ENCODE peak calls at places on chromosomes 12 and 14, in four cellular contexts. N is lower lobe of right lung; P is heart right ventricle; A is CD4-positive, CD25-positive, alpha-beta regulatory T cell. J is an unnamed sample.

GRCh38 chr12:94277426-94278000 is 129.1 kb downstream of the PLXNC1 start:
- DNase-seq in P (no peak), A (no peak), N (no peak), J (no peak)

GRCh38 chr14:60777856-60778578 is 43.5 kb downstream of the MNAT1 start:
- DNase-seq in A (no peak), P (no peak), N (no peak), J (no peak)

GRCh38 chr12:101181776-101182175 is 28.3 kb downstream of the SLC5A8 start:
- DNase-seq in A (no peak), P (no peak), N (no peak), J (no peak)

GRCh38 chr14:68729556-68729955 is 63.3 kb downstream of the ZFP36L1 start:
- DNase-seq in N (no peak), A (no peak), P (no peak), J (no peak)

GRCh38 chr12:57520008-57520726 is at the start of gene DDIT3:
- DNase-seq in A (peak; percentile 99), P (peak; percentile 99), N (peak; percentile 99), J (peak; percentile 100)

GRCh38 chr12:53543539-53543938 is 36.3 kb upstream of the NPFF start:
- DNase-seq in N (peak; percentile 51), P (peak; percentile 18), A (peak; percentile 64), J (peak; percentile 63)

GRCh38 chr12:51721281-51721940 is 127.1 kb downstream of the FIGNL2 start:
- DNase-seq in A (peak; percentile 13), P (peak; percentile 45), N (peak; percentile 50), J (peak; percentile 87)

GRCh38 chr12:111412007-111412829 is 6.5 kb downstream of the SH2B3 start:
- DNase-seq in P (peak; percentile 56), A (no peak), N (no peak), J (no peak)

GRCh38 chr12:53751336-53752191 is at the start of gene CISTR:
- DNase-seq in P (peak; percentile 46), A (peak; percentile 44), N (peak; percentile 60), J (no peak)

GRCh38 chr12:26010293-26010821 is 51.9 kb downstream of the RASSF8 start:
- DNase-seq in A (no peak), P (no peak), N (no peak), J (no peak)

GRCh38 chr14:96225745-96226151 is 21.1 kb downstream of the BDKRB2 start:
- DNase-seq in P (no peak), N (no peak), A (no peak), J (no peak)

GRCh38 chr12:68630598-68630997 is 19.9 kb downstream of the RAP1B start:
- DNase-seq in P (no peak), A (no peak), N (no peak), J (no peak)

GRCh38 chr12:1473418-1473817 is 121.0 kb downstream of the FBXL14 start:
- DNase-seq in A (peak; percentile 6), P (peak; percentile 27), N (no peak), J (no peak)

GRCh38 chr12:29709056-29709455 is 74.7 kb downstream of the TMTC1 start:
- DNase-seq in P (no peak), N (no peak), A (no peak), J (no peak)

GRCh38 chr12:68521321-68521839 is 89.3 kb upstream of the RAP1B start:
- DNase-seq in N (no peak), A (no peak), P (no peak), J (no peak)

GRCh38 chr12:47238665-47239064 is 158.9 kb upstream of the AMIGO2 start:
- DNase-seq in P (no peak), A (no peak), N (no peak), J (no peak)
- H3K27me3 ChIP-seq in P (no peaks in the 10 kb centered on the region), A (no peaks in the 10 kb centered on the region), N (no peaks in the 10 kb centered on the region), J (no peaks in the 10 kb centered on the region)

GRCh38 chr14:22802860-22803562 is 12.2 kb downstream of the SLC7A7 start:
- DNase-seq in P (no peak), N (no peak), A (no peak), J (no peak)
- H3K4me1 ChIP-seq in P (no peaks in the 10 kb centered on the region), N (peaks cover 9% of the 10 kb centered on the region), A (no peaks in the 10 kb centered on the region), J (no peaks in the 10 kb centered on the region)

GRCh38 chr12:132444283-132444682 is 45.7 kb upstream of the FBRSL1 start:
- DNase-seq in N (no peak), P (no peak), A (no peak), J (no peak)
- H3K27me3 ChIP-seq in N (peaks cover 7% of the 10 kb centered on the region), P (no peaks in the 10 kb centered on the region), A (no peaks in the 10 kb centered on the region), J (no peaks in the 10 kb centered on the region)

GRCh38 chr14:93035585-93035916 is 80.2 kb downstream of the ITPK1 start:
- DNase-seq in A (no peak), N (no peak), P (no peak), J (no peak)
- H3K4me1 ChIP-seq in A (peaks cover 26% of the 10 kb centered on the region), N (peaks cover 62% of the 10 kb centered on the region), P (peaks cover 87% of the 10 kb centered on the region), J (no peaks in the 10 kb centered on the region)

J was measured in aorta.